ENCODE peak calls at places on chromosomes 2 and 18, in eight cellular contexts. One of them, this sample, is unnamed. For H3K4me1 and H3K36me3, the result is how much of the 10 kb centered on the place peaks cover.

GRCh38 chr2:225889452-225889851 is 489.9 kb downstream of the NYAP2 start:
- DNase-seq in keratinocyte: peak
- DNase-seq in neuronal stem cell: no peak
- DNase-seq in cardiac muscle cell: peak
- DNase-seq in colonic mucosa: peak
- DNase-seq in PC-3: peak
- DNase-seq in left ventricle myocardium inferior: no peak
- DNase-seq in mammary epithelial cell: peak
- DNase-seq in this sample: no peak

GRCh38 chr2:109636290-109636675 is 22.1 kb downstream of the SOWAHC start:
- DNase-seq in keratinocyte: no peak
- DNase-seq in neuronal stem cell: no peak
- DNase-seq in cardiac muscle cell: no peak
- DNase-seq in colonic mucosa: no peak
- DNase-seq in PC-3: no peak
- DNase-seq in left ventricle myocardium inferior: no peak
- DNase-seq in mammary epithelial cell: peak
- DNase-seq in this sample: no peak

GRCh38 chr2:134448650-134449049 is 194.8 kb downstream of the MGAT5 start:
- DNase-seq in keratinocyte: no peak
- DNase-seq in neuronal stem cell: no peak
- DNase-seq in cardiac muscle cell: no peak
- DNase-seq in colonic mucosa: no peak
- DNase-seq in PC-3: no peak
- DNase-seq in left ventricle myocardium inferior: no peak
- DNase-seq in mammary epithelial cell: no peak
- DNase-seq in this sample: no peak

GRCh38 chr2:146807568-146808168 is 1037.2 kb upstream of the ACVR2A start:
- DNase-seq in keratinocyte: no peak
- DNase-seq in neuronal stem cell: no peak
- DNase-seq in cardiac muscle cell: no peak
- DNase-seq in colonic mucosa: no peak
- DNase-seq in PC-3: no peak
- DNase-seq in left ventricle myocardium inferior: no peak
- DNase-seq in mammary epithelial cell: no peak
- DNase-seq in this sample: no peak

GRCh38 chr2:102891261-102891660 is 129.4 kb downstream of the TMEM182 start:
- DNase-seq in keratinocyte: no peak
- DNase-seq in neuronal stem cell: no peak
- DNase-seq in cardiac muscle cell: no peak
- DNase-seq in colonic mucosa: no peak
- DNase-seq in PC-3: no peak
- DNase-seq in left ventricle myocardium inferior: no peak
- DNase-seq in mammary epithelial cell: peak
- DNase-seq in this sample: no peak

GRCh38 chr2:238231251-238231793 is 8.5 kb downstream of the HES6 start:
- DNase-seq in keratinocyte: no peak
- DNase-seq in neuronal stem cell: peak
- DNase-seq in cardiac muscle cell: peak
- DNase-seq in colonic mucosa: peak
- DNase-seq in PC-3: no peak
- DNase-seq in left ventricle myocardium inferior: peak
- DNase-seq in mammary epithelial cell: peak
- DNase-seq in this sample: no peak

GRCh38 chr2:42328148-42328833 is 32.7 kb downstream of the COX7A2L start:
- DNase-seq in keratinocyte: no peak
- DNase-seq in neuronal stem cell: no peak
- DNase-seq in cardiac muscle cell: peak
- DNase-seq in colonic mucosa: no peak
- DNase-seq in PC-3: peak
- DNase-seq in left ventricle myocardium inferior: no peak
- DNase-seq in mammary epithelial cell: peak
- DNase-seq in this sample: no peak

GRCh38 chr2:69012310-69013122 is 463 bp upstream of the ANTXR1 start:
- DNase-seq in keratinocyte: no peak
- DNase-seq in neuronal stem cell: peak
- DNase-seq in cardiac muscle cell: peak
- DNase-seq in colonic mucosa: peak
- DNase-seq in PC-3: peak
- DNase-seq in left ventricle myocardium inferior: peak
- DNase-seq in mammary epithelial cell: no peak
- DNase-seq in this sample: no peak

GRCh38 chr18:55353806-55354205 is 234.2 kb downstream of the TCF4 start:
- DNase-seq in keratinocyte: no peak
- DNase-seq in neuronal stem cell: no peak
- DNase-seq in cardiac muscle cell: no peak
- DNase-seq in colonic mucosa: no peak
- DNase-seq in PC-3: no peak
- DNase-seq in left ventricle myocardium inferior: no peak
- DNase-seq in mammary epithelial cell: no peak
- DNase-seq in this sample: no peak

GRCh38 chr18:36307513-36307912 is 10.0 kb downstream of the FHOD3 start:
- DNase-seq in keratinocyte: no peak
- DNase-seq in neuronal stem cell: no peak
- DNase-seq in cardiac muscle cell: no peak
- DNase-seq in colonic mucosa: no peak
- DNase-seq in PC-3: no peak
- DNase-seq in left ventricle myocardium inferior: no peak
- DNase-seq in mammary epithelial cell: no peak
- DNase-seq in this sample: peak

GRCh38 chr18:70720607-70721006 is 431.8 kb downstream of the SOCS6 start:
- DNase-seq in keratinocyte: no peak
- DNase-seq in neuronal stem cell: no peak
- DNase-seq in cardiac muscle cell: no peak
- DNase-seq in colonic mucosa: no peak
- DNase-seq in PC-3: no peak
- DNase-seq in left ventricle myocardium inferior: no peak
- DNase-seq in mammary epithelial cell: no peak
- DNase-seq in this sample: no peak

GRCh38 chr2:102166189-102166845 is 20.5 kb upstream of the IL1RL2 start:
- DNase-seq in keratinocyte: no peak
- DNase-seq in neuronal stem cell: no peak
- DNase-seq in cardiac muscle cell: peak
- DNase-seq in colonic mucosa: no peak
- DNase-seq in PC-3: peak
- DNase-seq in left ventricle myocardium inferior: no peak
- DNase-seq in mammary epithelial cell: peak
- DNase-seq in this sample: no peak

GRCh38 chr2:226352941-226353558 is 446.6 kb downstream of the IRS1 start:
- DNase-seq in keratinocyte: no peak
- DNase-seq in neuronal stem cell: no peak
- DNase-seq in cardiac muscle cell: no peak
- DNase-seq in colonic mucosa: no peak
- DNase-seq in PC-3: no peak
- DNase-seq in left ventricle myocardium inferior: no peak
- DNase-seq in mammary epithelial cell: no peak
- DNase-seq in this sample: no peak

GRCh38 chr2:191432121-191432520 is 186.9 kb downstream of the MYO1B start:
- DNase-seq in keratinocyte: no peak
- DNase-seq in neuronal stem cell: no peak
- DNase-seq in cardiac muscle cell: no peak
- DNase-seq in colonic mucosa: no peak
- DNase-seq in PC-3: no peak
- DNase-seq in left ventricle myocardium inferior: no peak
- DNase-seq in mammary epithelial cell: no peak
- DNase-seq in this sample: no peak

GRCh38 chr2:222561817-222562424 is 94.0 kb downstream of the FARSB start:
- DNase-seq in keratinocyte: no peak
- DNase-seq in neuronal stem cell: peak
- DNase-seq in cardiac muscle cell: peak
- DNase-seq in colonic mucosa: peak
- DNase-seq in PC-3: peak
- DNase-seq in left ventricle myocardium inferior: no peak
- DNase-seq in mammary epithelial cell: peak
- DNase-seq in this sample: no peak

GRCh38 chr2:66683068-66683467 is 248.1 kb downstream of the MEIS1 start:
- DNase-seq in keratinocyte: no peak
- DNase-seq in neuronal stem cell: no peak
- DNase-seq in cardiac muscle cell: no peak
- DNase-seq in colonic mucosa: no peak
- DNase-seq in PC-3: no peak
- DNase-seq in left ventricle myocardium inferior: no peak
- DNase-seq in mammary epithelial cell: no peak
- DNase-seq in this sample: no peak

GRCh38 chr2:66682476-66682875 is 247.6 kb downstream of the MEIS1 start:
- DNase-seq in keratinocyte: no peak
- DNase-seq in neuronal stem cell: no peak
- DNase-seq in cardiac muscle cell: no peak
- DNase-seq in colonic mucosa: no peak
- DNase-seq in PC-3: no peak
- DNase-seq in left ventricle myocardium inferior: no peak
- DNase-seq in mammary epithelial cell: no peak
- DNase-seq in this sample: no peak

GRCh38 chr2:66686768-66687167 is 251.8 kb downstream of the MEIS1 start:
- DNase-seq in keratinocyte: no peak
- DNase-seq in neuronal stem cell: no peak
- DNase-seq in cardiac muscle cell: no peak
- DNase-seq in colonic mucosa: no peak
- DNase-seq in PC-3: no peak
- DNase-seq in left ventricle myocardium inferior: no peak
- DNase-seq in mammary epithelial cell: peak
- DNase-seq in this sample: no peak

GRCh38 chr2:66684289-66684688 is 249.4 kb downstream of the MEIS1 start:
- DNase-seq in keratinocyte: no peak
- DNase-seq in neuronal stem cell: no peak
- DNase-seq in cardiac muscle cell: no peak
- DNase-seq in colonic mucosa: no peak
- DNase-seq in PC-3: peak
- DNase-seq in left ventricle myocardium inferior: no peak
- DNase-seq in mammary epithelial cell: peak
- DNase-seq in this sample: no peak

GRCh38 chr2:66683599-66683998 is 248.7 kb downstream of the MEIS1 start:
- DNase-seq in keratinocyte: no peak
- DNase-seq in neuronal stem cell: no peak
- DNase-seq in cardiac muscle cell: no peak
- DNase-seq in colonic mucosa: peak
- DNase-seq in PC-3: no peak
- DNase-seq in left ventricle myocardium inferior: peak
- DNase-seq in mammary epithelial cell: no peak
- DNase-seq in this sample: no peak
- H3K4me1 ChIP-seq in keratinocyte: under half
- H3K4me1 ChIP-seq in neuronal stem cell: under half
- H3K4me1 ChIP-seq in cardiac muscle cell: under half
- H3K4me1 ChIP-seq in colonic mucosa: under half
- H3K4me1 ChIP-seq in PC-3: under half
- H3K4me1 ChIP-seq in left ventricle myocardium inferior: under half
- H3K4me1 ChIP-seq in mammary epithelial cell: under half
- H3K4me1 ChIP-seq in this sample: under half

GRCh38 chr2:11777886-11778415 is 31.5 kb downstream of the LPIN1 start:
- DNase-seq in keratinocyte: no peak
- DNase-seq in neuronal stem cell: no peak
- DNase-seq in cardiac muscle cell: no peak
- DNase-seq in colonic mucosa: no peak
- DNase-seq in PC-3: no peak
- DNase-seq in left ventricle myocardium inferior: no peak
- DNase-seq in mammary epithelial cell: no peak
- DNase-seq in this sample: no peak

GRCh38 chr2:11774600-11774999 is 28.2 kb downstream of the LPIN1 start:
- DNase-seq in keratinocyte: no peak
- DNase-seq in neuronal stem cell: no peak
- DNase-seq in cardiac muscle cell: no peak
- DNase-seq in colonic mucosa: no peak
- DNase-seq in PC-3: no peak
- DNase-seq in left ventricle myocardium inferior: no peak
- DNase-seq in mammary epithelial cell: no peak
- DNase-seq in this sample: no peak

GRCh38 chr2:11775384-11775783 is 29.0 kb downstream of the LPIN1 start:
- DNase-seq in keratinocyte: no peak
- DNase-seq in neuronal stem cell: no peak
- DNase-seq in cardiac muscle cell: no peak
- DNase-seq in colonic mucosa: no peak
- DNase-seq in PC-3: no peak
- DNase-seq in left ventricle myocardium inferior: no peak
- DNase-seq in mammary epithelial cell: no peak
- DNase-seq in this sample: no peak

GRCh38 chr2:11778923-11779757 is 32.7 kb downstream of the LPIN1 start:
- DNase-seq in keratinocyte: no peak
- DNase-seq in neuronal stem cell: peak
- DNase-seq in cardiac muscle cell: peak
- DNase-seq in colonic mucosa: peak
- DNase-seq in PC-3: peak
- DNase-seq in left ventricle myocardium inferior: peak
- DNase-seq in mammary epithelial cell: peak
- DNase-seq in this sample: peak

GRCh38 chr2:11777066-11777782 is 30.8 kb downstream of the LPIN1 start:
- DNase-seq in keratinocyte: no peak
- DNase-seq in neuronal stem cell: no peak
- DNase-seq in cardiac muscle cell: no peak
- DNase-seq in colonic mucosa: no peak
- DNase-seq in PC-3: no peak
- DNase-seq in left ventricle myocardium inferior: no peak
- DNase-seq in mammary epithelial cell: no peak
- DNase-seq in this sample: no peak
- H3K36me3 ChIP-seq in keratinocyte: under half
- H3K36me3 ChIP-seq in neuronal stem cell: half or more
- H3K36me3 ChIP-seq in cardiac muscle cell: half or more
- H3K36me3 ChIP-seq in colonic mucosa: under half
- H3K36me3 ChIP-seq in PC-3: half or more
- H3K36me3 ChIP-seq in left ventricle myocardium inferior: half or more
- H3K36me3 ChIP-seq in mammary epithelial cell: half or more
- H3K36me3 ChIP-seq in this sample: under half

DNA sequence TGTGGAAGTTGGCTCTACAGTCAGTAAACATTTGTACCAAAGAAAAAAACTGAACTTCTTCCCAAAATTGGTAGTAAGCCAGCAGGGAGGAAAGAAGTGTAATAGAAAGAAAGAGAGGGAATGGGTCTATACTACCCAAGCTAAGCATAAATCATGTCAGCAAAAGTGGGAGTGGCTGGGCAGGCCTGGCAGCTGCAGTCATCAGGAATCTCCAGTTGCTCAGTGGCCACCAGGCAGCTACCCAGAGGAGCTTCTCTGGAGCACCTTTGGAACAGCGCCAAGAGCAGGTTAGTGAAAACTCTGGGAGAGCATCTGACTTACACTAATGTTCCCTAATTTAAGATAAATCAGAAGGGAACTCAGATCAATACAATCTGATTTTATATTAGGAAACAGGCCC is 14.3 kb downstream of the FRZB start:
- DNase-seq in keratinocyte: no peak
- DNase-seq in neuronal stem cell: no peak
- DNase-seq in cardiac muscle cell: peak
- DNase-seq in colonic mucosa: no peak
- DNase-seq in PC-3: peak
- DNase-seq in left ventricle myocardium inferior: no peak
- DNase-seq in mammary epithelial cell: no peak
- DNase-seq in this sample: no peak
- H3K4me1 ChIP-seq in keratinocyte: under half
- H3K4me1 ChIP-seq in neuronal stem cell: under half
- H3K4me1 ChIP-seq in cardiac muscle cell: under half
- H3K4me1 ChIP-seq in colonic mucosa: under half
- H3K4me1 ChIP-seq in PC-3: under half
- H3K4me1 ChIP-seq in left ventricle myocardium inferior: under half
- H3K4me1 ChIP-seq in mammary epithelial cell: under half
- H3K4me1 ChIP-seq in this sample: under half

GRCh38 chr2:182758379-182758778 is 42.3 kb downstream of the DNAJC10 start:
- DNase-seq in keratinocyte: no peak
- DNase-seq in neuronal stem cell: no peak
- DNase-seq in cardiac muscle cell: no peak
- DNase-seq in colonic mucosa: no peak
- DNase-seq in PC-3: no peak
- DNase-seq in left ventricle myocardium inferior: no peak
- DNase-seq in mammary epithelial cell: no peak
- DNase-seq in this sample: no peak
- H3K36me3 ChIP-seq in keratinocyte: under half
- H3K36me3 ChIP-seq in neuronal stem cell: half or more
- H3K36me3 ChIP-seq in cardiac muscle cell: half or more
- H3K36me3 ChIP-seq in colonic mucosa: under half
- H3K36me3 ChIP-seq in PC-3: under half
- H3K36me3 ChIP-seq in left ventricle myocardium inferior: half or more
- H3K36me3 ChIP-seq in mammary epithelial cell: under half
- H3K36me3 ChIP-seq in this sample: under half

GRCh38 chr2:188811522-188811921 is 162.7 kb upstream of the COL3A1 start:
- DNase-seq in keratinocyte: no peak
- DNase-seq in neuronal stem cell: no peak
- DNase-seq in cardiac muscle cell: no peak
- DNase-seq in colonic mucosa: no peak
- DNase-seq in PC-3: peak
- DNase-seq in left ventricle myocardium inferior: no peak
- DNase-seq in mammary epithelial cell: peak
- DNase-seq in this sample: no peak
- H3K4me1 ChIP-seq in keratinocyte: under half
- H3K4me1 ChIP-seq in neuronal stem cell: under half
- H3K4me1 ChIP-seq in cardiac muscle cell: under half
- H3K4me1 ChIP-seq in colonic mucosa: under half
- H3K4me1 ChIP-seq in PC-3: under half
- H3K4me1 ChIP-seq in left ventricle myocardium inferior: under half
- H3K4me1 ChIP-seq in mammary epithelial cell: under half
- H3K4me1 ChIP-seq in this sample: under half

This sample was measured in vagina.